ENCODE peak calls at places on chromosomes 4 and X, in five cellular contexts. One of them, this sample, is unnamed.

GRCh38 chr4:174222266-174222872 is 61.1 kb downstream of the FBXO8 start:
- DNase-seq in CD8-positive, alpha-beta T cell: no peak
- DNase-seq in activated naive CD8-positive, alpha-beta T cell treated with anti-CD3 and anti-CD28 coated beads, Interleukin-2, amount 50 U/mL, for 24 hours: no peak
- DNase-seq in cardiac septum: no peak
- DNase-seq in EL: peak; percentile 23
- DNase-seq in this sample: peak; percentile 3

GRCh38 chr4:629636-629915 is 4.2 kb downstream of the PDE6B start:
- DNase-seq in CD8-positive, alpha-beta T cell: no peak
- DNase-seq in EL: no peak
- DNase-seq in cardiac septum: peak; percentile 44
- DNase-seq in activated naive CD8-positive, alpha-beta T cell treated with anti-CD3 and anti-CD28 coated beads, Interleukin-2, amount 50 U/mL, for 24 hours: no peak
- DNase-seq in this sample: no peak

GRCh38 chr4:85498068-85498733 is 23.3 kb downstream of the ARHGAP24 start:
- DNase-seq in EL: peak; percentile 94
- DNase-seq in cardiac septum: peak; percentile 82
- DNase-seq in activated naive CD8-positive, alpha-beta T cell treated with anti-CD3 and anti-CD28 coated beads, Interleukin-2, amount 50 U/mL, for 24 hours: no peak
- DNase-seq in CD8-positive, alpha-beta T cell: no peak
- DNase-seq in this sample: no peak

GRCh38 chrX:38154818-38155217 is 65.9 kb downstream of the SRPX start:
- DNase-seq in CD8-positive, alpha-beta T cell: no peak
- DNase-seq in EL: no peak
- DNase-seq in cardiac septum: no peak
- DNase-seq in activated naive CD8-positive, alpha-beta T cell treated with anti-CD3 and anti-CD28 coated beads, Interleukin-2, amount 50 U/mL, for 24 hours: no peak
- DNase-seq in this sample: no peak

GRCh38 chr4:38669233-38669632 is 5.2 kb downstream of the KLF3 start:
- DNase-seq in cardiac septum: no peak
- DNase-seq in activated naive CD8-positive, alpha-beta T cell treated with anti-CD3 and anti-CD28 coated beads, Interleukin-2, amount 50 U/mL, for 24 hours: no peak
- DNase-seq in EL: no peak
- DNase-seq in CD8-positive, alpha-beta T cell: no peak
- DNase-seq in this sample: no peak

GRCh38 chr4:2789801-2790582 is 2.9 kb upstream of the SH3BP2 start:
- DNase-seq in EL: no peak
- DNase-seq in activated naive CD8-positive, alpha-beta T cell treated with anti-CD3 and anti-CD28 coated beads, Interleukin-2, amount 50 U/mL, for 24 hours: no peak
- DNase-seq in CD8-positive, alpha-beta T cell: no peak
- DNase-seq in cardiac septum: peak; percentile 74
- DNase-seq in this sample: no peak

GRCh38 chrX:7215842-7216241 is 67.9 kb upstream of the PUDP start:
- DNase-seq in CD8-positive, alpha-beta T cell: no peak
- DNase-seq in cardiac septum: no peak
- DNase-seq in activated naive CD8-positive, alpha-beta T cell treated with anti-CD3 and anti-CD28 coated beads, Interleukin-2, amount 50 U/mL, for 24 hours: no peak
- DNase-seq in EL: peak; percentile 59
- DNase-seq in this sample: no peak

GRCh38 chr4:169655401-169655800 is 35.0 kb downstream of the CLCN3 start:
- DNase-seq in CD8-positive, alpha-beta T cell: no peak
- DNase-seq in activated naive CD8-positive, alpha-beta T cell treated with anti-CD3 and anti-CD28 coated beads, Interleukin-2, amount 50 U/mL, for 24 hours: no peak
- DNase-seq in cardiac septum: no peak
- DNase-seq in EL: no peak
- DNase-seq in this sample: no peak

GRCh38 chr4:38324861-38325451 is 339.0 kb upstream of the KLF3 start:
- DNase-seq in EL: no peak
- DNase-seq in activated naive CD8-positive, alpha-beta T cell treated with anti-CD3 and anti-CD28 coated beads, Interleukin-2, amount 50 U/mL, for 24 hours: no peak
- DNase-seq in CD8-positive, alpha-beta T cell: no peak
- DNase-seq in cardiac septum: no peak
- DNase-seq in this sample: no peak

GRCh38 chr4:87406462-87406861 is 15.5 kb upstream of the HSD17B11 start:
- DNase-seq in EL: no peak
- DNase-seq in CD8-positive, alpha-beta T cell: no peak
- DNase-seq in activated naive CD8-positive, alpha-beta T cell treated with anti-CD3 and anti-CD28 coated beads, Interleukin-2, amount 50 U/mL, for 24 hours: peak; percentile 12
- DNase-seq in cardiac septum: no peak
- DNase-seq in this sample: no peak

GRCh38 chrX:150547511-150548115 is 20.8 kb upstream of the MTM1 start:
- DNase-seq in activated naive CD8-positive, alpha-beta T cell treated with anti-CD3 and anti-CD28 coated beads, Interleukin-2, amount 50 U/mL, for 24 hours: peak; percentile 29
- DNase-seq in cardiac septum: peak; percentile 87
- DNase-seq in EL: peak; percentile 55
- DNase-seq in CD8-positive, alpha-beta T cell: no peak
- DNase-seq in this sample: no peak

GRCh38 chrX:102154218-102154860 is 1.4 kb downstream of the BEX5 start:
- DNase-seq in EL: no peak
- DNase-seq in activated naive CD8-positive, alpha-beta T cell treated with anti-CD3 and anti-CD28 coated beads, Interleukin-2, amount 50 U/mL, for 24 hours: peak; percentile 17
- DNase-seq in CD8-positive, alpha-beta T cell: no peak
- DNase-seq in cardiac septum: no peak
- DNase-seq in this sample: no peak

GRCh38 chrX:137118136-137118535 is 84.3 kb upstream of the GPR101 start:
- DNase-seq in CD8-positive, alpha-beta T cell: no peak
- DNase-seq in EL: no peak
- DNase-seq in cardiac septum: no peak
- DNase-seq in activated naive CD8-positive, alpha-beta T cell treated with anti-CD3 and anti-CD28 coated beads, Interleukin-2, amount 50 U/mL, for 24 hours: no peak
- DNase-seq in this sample: no peak

GRCh38 chr4:139416073-139416673 is 37.7 kb upstream of the RAB33B start:
- DNase-seq in EL: peak; percentile 35
- DNase-seq in cardiac septum: no peak
- DNase-seq in activated naive CD8-positive, alpha-beta T cell treated with anti-CD3 and anti-CD28 coated beads, Interleukin-2, amount 50 U/mL, for 24 hours: no peak
- DNase-seq in CD8-positive, alpha-beta T cell: no peak
- DNase-seq in this sample: no peak

GRCh38 chrX:107684956-107685385 is 56.7 kb downstream of the PRPS1 start:
- DNase-seq in CD8-positive, alpha-beta T cell: no peak
- DNase-seq in activated naive CD8-positive, alpha-beta T cell treated with anti-CD3 and anti-CD28 coated beads, Interleukin-2, amount 50 U/mL, for 24 hours: peak; percentile 18
- DNase-seq in cardiac septum: peak; percentile 81
- DNase-seq in EL: peak; percentile 3
- DNase-seq in this sample: no peak

GRCh38 chrX:40097101-40097491 is 662 bp downstream of the BCOR start:
- DNase-seq in cardiac septum: no peak
- DNase-seq in EL: no peak
- DNase-seq in CD8-positive, alpha-beta T cell: no peak
- DNase-seq in activated naive CD8-positive, alpha-beta T cell treated with anti-CD3 and anti-CD28 coated beads, Interleukin-2, amount 50 U/mL, for 24 hours: peak; percentile 29
- DNase-seq in this sample: no peak

GRCh38 chrX:70656304-70656703 is 211.7 kb downstream of the DLG3 start:
- DNase-seq in activated naive CD8-positive, alpha-beta T cell treated with anti-CD3 and anti-CD28 coated beads, Interleukin-2, amount 50 U/mL, for 24 hours: no peak
- DNase-seq in cardiac septum: no peak
- DNase-seq in EL: no peak
- DNase-seq in CD8-positive, alpha-beta T cell: no peak
- DNase-seq in this sample: no peak

GRCh38 chrX:65745992-65746391 is 78.5 kb downstream of the MSN start:
- DNase-seq in EL: no peak
- DNase-seq in activated naive CD8-positive, alpha-beta T cell treated with anti-CD3 and anti-CD28 coated beads, Interleukin-2, amount 50 U/mL, for 24 hours: no peak
- DNase-seq in cardiac septum: no peak
- DNase-seq in CD8-positive, alpha-beta T cell: no peak
- DNase-seq in this sample: no peak

GRCh38 chr4:139665690-139666529 is at the start of gene MGST2:
- DNase-seq in activated naive CD8-positive, alpha-beta T cell treated with anti-CD3 and anti-CD28 coated beads, Interleukin-2, amount 50 U/mL, for 24 hours: peak; percentile 57
- DNase-seq in cardiac septum: peak; percentile 91
- DNase-seq in EL: peak; percentile 54
- DNase-seq in CD8-positive, alpha-beta T cell: no peak
- DNase-seq in this sample: peak; percentile 64

GRCh38 chr4:8738471-8738931 is 133.1 kb downstream of the HMX1 start:
- DNase-seq in activated naive CD8-positive, alpha-beta T cell treated with anti-CD3 and anti-CD28 coated beads, Interleukin-2, amount 50 U/mL, for 24 hours: no peak
- DNase-seq in CD8-positive, alpha-beta T cell: no peak
- DNase-seq in EL: no peak
- DNase-seq in cardiac septum: peak; percentile 53
- DNase-seq in this sample: no peak

GRCh38 chrX:8345473-8345872 is 119.2 kb upstream of the VCX3B start:
- DNase-seq in CD8-positive, alpha-beta T cell: no peak
- DNase-seq in EL: no peak
- DNase-seq in cardiac septum: no peak
- DNase-seq in activated naive CD8-positive, alpha-beta T cell treated with anti-CD3 and anti-CD28 coated beads, Interleukin-2, amount 50 U/mL, for 24 hours: no peak
- DNase-seq in this sample: no peak

GRCh38 chr4:39151120-39151713 is 31.1 kb upstream of the WDR19 start:
- DNase-seq in activated naive CD8-positive, alpha-beta T cell treated with anti-CD3 and anti-CD28 coated beads, Interleukin-2, amount 50 U/mL, for 24 hours: no peak
- DNase-seq in cardiac septum: no peak
- DNase-seq in CD8-positive, alpha-beta T cell: no peak
- DNase-seq in EL: peak; percentile 17
- DNase-seq in this sample: no peak

GRCh38 chr4:102525099-102525498 is 23.9 kb downstream of the NFKB1 start:
- DNase-seq in cardiac septum: no peak
- DNase-seq in EL: peak; percentile 14
- DNase-seq in CD8-positive, alpha-beta T cell: no peak
- DNase-seq in activated naive CD8-positive, alpha-beta T cell treated with anti-CD3 and anti-CD28 coated beads, Interleukin-2, amount 50 U/mL, for 24 hours: no peak
- DNase-seq in this sample: no peak

GRCh38 chrX:153416781-153417180 is 5.5 kb downstream of the ZFP92 start:
- DNase-seq in activated naive CD8-positive, alpha-beta T cell treated with anti-CD3 and anti-CD28 coated beads, Interleukin-2, amount 50 U/mL, for 24 hours: no peak
- DNase-seq in EL: no peak
- DNase-seq in CD8-positive, alpha-beta T cell: no peak
- DNase-seq in cardiac septum: peak; percentile 38
- DNase-seq in this sample: no peak